ENCODE peak calls at places on chromosomes 2 and 18, in eight cellular contexts. One of them, this sample, is unnamed.
A peak's percentile ranks its signal among the peaks of the same experiment; 100 is the strongest.

GRCh38 chr2:111972955-111973565 is 74.7 kb downstream of the MERTK start:
- DNase-seq in lower lobe of right lung: no peak
- DNase-seq in A549: no peak
- DNase-seq in H7: no peak
- DNase-seq in NB4: no peak
- DNase-seq in breast epithelium: no peak
- DNase-seq in gastrocnemius medialis: peak; percentile 33
- DNase-seq in bronchial epithelial cell: peak; percentile 35
- DNase-seq in this sample: peak; percentile 25

GRCh38 chr2:71212336-71212735 is 14.6 kb downstream of the PAIP2B start:
- DNase-seq in A549: no peak
- DNase-seq in H7: no peak
- DNase-seq in gastrocnemius medialis: no peak
- DNase-seq in NB4: no peak
- DNase-seq in breast epithelium: no peak
- DNase-seq in bronchial epithelial cell: peak; percentile 55
- DNase-seq in lower lobe of right lung: no peak
- DNase-seq in this sample: no peak

GRCh38 chr2:119541476-119541875 is 2.8 kb upstream of the CFAP221 start:
- DNase-seq in lower lobe of right lung: no peak
- DNase-seq in A549: no peak
- DNase-seq in H7: no peak
- DNase-seq in bronchial epithelial cell: no peak
- DNase-seq in gastrocnemius medialis: no peak
- DNase-seq in breast epithelium: no peak
- DNase-seq in NB4: no peak
- DNase-seq in this sample: no peak

GRCh38 chr2:225400060-225400511 is 576 bp downstream of the NYAP2 start:
- DNase-seq in breast epithelium: no peak
- DNase-seq in bronchial epithelial cell: peak; percentile 29
- DNase-seq in A549: peak; percentile 38
- DNase-seq in NB4: peak; percentile 45
- DNase-seq in lower lobe of right lung: no peak
- DNase-seq in H7: peak; percentile 2
- DNase-seq in gastrocnemius medialis: no peak
- DNase-seq in this sample: peak; percentile 50

GRCh38 chr2:117661619-117662018 is 152.9 kb upstream of the DDX18 start:
- DNase-seq in H7: no peak
- DNase-seq in A549: no peak
- DNase-seq in breast epithelium: no peak
- DNase-seq in NB4: no peak
- DNase-seq in bronchial epithelial cell: no peak
- DNase-seq in gastrocnemius medialis: no peak
- DNase-seq in lower lobe of right lung: no peak
- DNase-seq in this sample: no peak

GRCh38 chr2:109318949-109319342 is 189.9 kb downstream of the SH3RF3 start:
- DNase-seq in lower lobe of right lung: no peak
- DNase-seq in breast epithelium: no peak
- DNase-seq in A549: no peak
- DNase-seq in bronchial epithelial cell: no peak
- DNase-seq in gastrocnemius medialis: no peak
- DNase-seq in H7: no peak
- DNase-seq in NB4: no peak
- DNase-seq in this sample: no peak

GRCh38 chr2:113724010-113724409 is 32.4 kb downstream of the SLC35F5 start:
- DNase-seq in NB4: no peak
- DNase-seq in A549: no peak
- DNase-seq in breast epithelium: no peak
- DNase-seq in bronchial epithelial cell: no peak
- DNase-seq in H7: no peak
- DNase-seq in gastrocnemius medialis: no peak
- DNase-seq in lower lobe of right lung: no peak
- DNase-seq in this sample: no peak

GRCh38 chr2:181273986-181274385 is 183.2 kb upstream of the ITGA4 start:
- DNase-seq in lower lobe of right lung: no peak
- DNase-seq in NB4: no peak
- DNase-seq in A549: no peak
- DNase-seq in breast epithelium: no peak
- DNase-seq in H7: no peak
- DNase-seq in bronchial epithelial cell: no peak
- DNase-seq in gastrocnemius medialis: no peak
- DNase-seq in this sample: no peak

GRCh38 chr2:176944998-176945397 is 267.6 kb upstream of the HNRNPA3 start:
- DNase-seq in NB4: no peak
- DNase-seq in lower lobe of right lung: no peak
- DNase-seq in A549: no peak
- DNase-seq in breast epithelium: no peak
- DNase-seq in gastrocnemius medialis: no peak
- DNase-seq in H7: no peak
- DNase-seq in bronchial epithelial cell: no peak
- DNase-seq in this sample: no peak

GRCh38 chr2:106095478-106096392 is 98.4 kb downstream of the UXS1 start:
- DNase-seq in H7: no peak
- DNase-seq in lower lobe of right lung: no peak
- DNase-seq in breast epithelium: no peak
- DNase-seq in NB4: no peak
- DNase-seq in A549: no peak
- DNase-seq in bronchial epithelial cell: no peak
- DNase-seq in gastrocnemius medialis: no peak
- DNase-seq in this sample: no peak

GRCh38 chr18:74242451-74243096 is 49.2 kb downstream of the CYB5A start:
- DNase-seq in NB4: peak; percentile 18
- DNase-seq in bronchial epithelial cell: no peak
- DNase-seq in gastrocnemius medialis: no peak
- DNase-seq in H7: no peak
- DNase-seq in A549: no peak
- DNase-seq in lower lobe of right lung: no peak
- DNase-seq in breast epithelium: no peak
- DNase-seq in this sample: no peak

GRCh38 chr18:58106674-58107058 is 62.6 kb downstream of the NEDD4L start:
- DNase-seq in H7: no peak
- DNase-seq in NB4: no peak
- DNase-seq in lower lobe of right lung: no peak
- DNase-seq in breast epithelium: no peak
- DNase-seq in gastrocnemius medialis: no peak
- DNase-seq in bronchial epithelial cell: no peak
- DNase-seq in A549: no peak
- DNase-seq in this sample: no peak

GRCh38 chr2:142175917-142176316 is 45.1 kb upstream of the LRP1B start:
- DNase-seq in A549: no peak
- DNase-seq in gastrocnemius medialis: no peak
- DNase-seq in lower lobe of right lung: no peak
- DNase-seq in H7: no peak
- DNase-seq in bronchial epithelial cell: no peak
- DNase-seq in NB4: no peak
- DNase-seq in breast epithelium: no peak
- DNase-seq in this sample: no peak

GRCh38 chr2:227703280-227703732 is 14.5 kb downstream of the SLC19A3 start:
- DNase-seq in breast epithelium: no peak
- DNase-seq in lower lobe of right lung: no peak
- DNase-seq in NB4: no peak
- DNase-seq in A549: peak; percentile 33
- DNase-seq in gastrocnemius medialis: no peak
- DNase-seq in H7: no peak
- DNase-seq in bronchial epithelial cell: peak; percentile 91
- DNase-seq in this sample: peak; percentile 47

GRCh38 chr2:99753505-99753904 is 263.7 kb upstream of the REV1 start:
- DNase-seq in lower lobe of right lung: no peak
- DNase-seq in H7: no peak
- DNase-seq in A549: no peak
- DNase-seq in gastrocnemius medialis: no peak
- DNase-seq in bronchial epithelial cell: no peak
- DNase-seq in breast epithelium: no peak
- DNase-seq in NB4: peak; percentile 23
- DNase-seq in this sample: no peak

GRCh38 chr2:54975175-54975574 is 75.1 kb downstream of the RTN4 start:
- DNase-seq in bronchial epithelial cell: no peak
- DNase-seq in NB4: no peak
- DNase-seq in gastrocnemius medialis: no peak
- DNase-seq in H7: no peak
- DNase-seq in lower lobe of right lung: no peak
- DNase-seq in A549: no peak
- DNase-seq in breast epithelium: no peak
- DNase-seq in this sample: no peak
- H3K4me3 ChIP-seq in bronchial epithelial cell: no peak overlapping the region
- H3K4me3 ChIP-seq in NB4: no peak overlapping the region
- H3K4me3 ChIP-seq in gastrocnemius medialis: no peak overlapping the region
- H3K4me3 ChIP-seq in H7: no peak overlapping the region
- H3K4me3 ChIP-seq in lower lobe of right lung: no peak overlapping the region
- H3K4me3 ChIP-seq in A549: no peak overlapping the region
- H3K4me3 ChIP-seq in breast epithelium: no peak overlapping the region
- H3K4me3 ChIP-seq in this sample: no peak overlapping the region

DNA sequence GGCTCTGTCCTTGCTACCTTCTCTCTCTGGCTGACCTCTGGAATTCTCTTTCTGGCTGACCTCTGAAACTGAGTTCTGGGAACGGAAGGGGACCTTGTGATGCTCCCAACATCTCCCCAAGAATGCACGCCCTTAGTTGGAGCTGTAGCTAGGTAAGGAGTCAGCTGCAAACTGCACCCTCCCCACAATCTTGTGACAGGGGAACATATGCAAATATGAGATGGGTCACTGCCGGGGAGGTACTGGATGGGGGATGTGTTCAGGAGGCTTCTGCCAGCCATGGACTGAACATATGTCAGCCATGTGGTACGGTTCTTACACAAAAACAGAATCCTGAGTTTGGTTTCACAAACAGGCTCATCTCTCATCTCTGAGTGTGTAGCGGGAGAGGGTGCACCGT is 34.2 kb downstream of the BCL2 start:
- DNase-seq in lower lobe of right lung: no peak
- DNase-seq in breast epithelium: no peak
- DNase-seq in gastrocnemius medialis: no peak
- DNase-seq in NB4: no peak
- DNase-seq in A549: no peak
- DNase-seq in bronchial epithelial cell: no peak
- DNase-seq in H7: no peak
- DNase-seq in this sample: no peak
- H3K4me3 ChIP-seq in lower lobe of right lung: no peak overlapping the region
- H3K4me3 ChIP-seq in breast epithelium: no peak overlapping the region
- H3K4me3 ChIP-seq in gastrocnemius medialis: no peak overlapping the region
- H3K4me3 ChIP-seq in NB4: no peak overlapping the region
- H3K4me3 ChIP-seq in A549: no peak overlapping the region
- H3K4me3 ChIP-seq in bronchial epithelial cell: no peak overlapping the region
- H3K4me3 ChIP-seq in H7: no peak overlapping the region
- H3K4me3 ChIP-seq in this sample: no peak overlapping the region

GRCh38 chr2:138779451-138780440 is at the start of gene NXPH2:
- DNase-seq in A549: peak; percentile 4
- DNase-seq in H7: peak; percentile 68
- DNase-seq in bronchial epithelial cell: no peak
- DNase-seq in gastrocnemius medialis: no peak
- DNase-seq in breast epithelium: no peak
- DNase-seq in NB4: no peak
- DNase-seq in lower lobe of right lung: no peak
- DNase-seq in this sample: peak; percentile 49
- H3K4me3 ChIP-seq in A549: peak within 1 kb of the TSS; percentile 43
- H3K4me3 ChIP-seq in H7: peak within 1 kb of the TSS; percentile 65
- H3K4me3 ChIP-seq in bronchial epithelial cell: peak within 1 kb of the TSS; percentile 5
- H3K4me3 ChIP-seq in gastrocnemius medialis: peak within 1 kb of the TSS; percentile 37
- H3K4me3 ChIP-seq in breast epithelium: peak within 1 kb of the TSS; percentile 73
- H3K4me3 ChIP-seq in NB4: no peak within 1 kb of the TSS
- H3K4me3 ChIP-seq in lower lobe of right lung: peak within 1 kb of the TSS; percentile 28
- H3K4me3 ChIP-seq in this sample: peak within 1 kb of the TSS; percentile 57

GRCh38 chr2:64489081-64489761 is 34.9 kb upstream of the AFTPH start:
- DNase-seq in breast epithelium: no peak
- DNase-seq in H7: no peak
- DNase-seq in A549: no peak
- DNase-seq in NB4: no peak
- DNase-seq in bronchial epithelial cell: no peak
- DNase-seq in gastrocnemius medialis: no peak
- DNase-seq in lower lobe of right lung: no peak
- DNase-seq in this sample: no peak

GRCh38 chr2:64487256-64488049 is 33.5 kb downstream of the LGALSL start:
- DNase-seq in lower lobe of right lung: no peak
- DNase-seq in bronchial epithelial cell: no peak
- DNase-seq in gastrocnemius medialis: no peak
- DNase-seq in A549: no peak
- DNase-seq in H7: no peak
- DNase-seq in NB4: no peak
- DNase-seq in breast epithelium: no peak
- DNase-seq in this sample: no peak

GRCh38 chr2:64485961-64486360 is 32.0 kb downstream of the LGALSL start:
- DNase-seq in NB4: no peak
- DNase-seq in A549: peak; percentile 12
- DNase-seq in breast epithelium: peak; percentile 29
- DNase-seq in bronchial epithelial cell: peak; percentile 77
- DNase-seq in gastrocnemius medialis: no peak
- DNase-seq in H7: no peak
- DNase-seq in lower lobe of right lung: no peak
- DNase-seq in this sample: peak; percentile 27

GRCh38 chr2:64485302-64485701 is 31.3 kb downstream of the LGALSL start:
- DNase-seq in lower lobe of right lung: no peak
- DNase-seq in gastrocnemius medialis: no peak
- DNase-seq in breast epithelium: no peak
- DNase-seq in NB4: no peak
- DNase-seq in bronchial epithelial cell: no peak
- DNase-seq in H7: no peak
- DNase-seq in A549: no peak
- DNase-seq in this sample: no peak

GRCh38 chr2:64488050-64488974 is 34.4 kb downstream of the LGALSL start:
- DNase-seq in lower lobe of right lung: peak; percentile 77
- DNase-seq in bronchial epithelial cell: peak; percentile 44
- DNase-seq in H7: peak; percentile 64
- DNase-seq in A549: peak; percentile 71
- DNase-seq in breast epithelium: peak; percentile 37
- DNase-seq in gastrocnemius medialis: peak; percentile 38
- DNase-seq in NB4: peak; percentile 77
- DNase-seq in this sample: no peak
- H3K4me3 ChIP-seq in lower lobe of right lung: no peak overlapping the region
- H3K4me3 ChIP-seq in bronchial epithelial cell: no peak overlapping the region
- H3K4me3 ChIP-seq in H7: no peak overlapping the region
- H3K4me3 ChIP-seq in A549: no peak overlapping the region
- H3K4me3 ChIP-seq in breast epithelium: no peak overlapping the region
- H3K4me3 ChIP-seq in gastrocnemius medialis: no peak overlapping the region
- H3K4me3 ChIP-seq in NB4: no peak overlapping the region
- H3K4me3 ChIP-seq in this sample: no peak overlapping the region

DNA sequence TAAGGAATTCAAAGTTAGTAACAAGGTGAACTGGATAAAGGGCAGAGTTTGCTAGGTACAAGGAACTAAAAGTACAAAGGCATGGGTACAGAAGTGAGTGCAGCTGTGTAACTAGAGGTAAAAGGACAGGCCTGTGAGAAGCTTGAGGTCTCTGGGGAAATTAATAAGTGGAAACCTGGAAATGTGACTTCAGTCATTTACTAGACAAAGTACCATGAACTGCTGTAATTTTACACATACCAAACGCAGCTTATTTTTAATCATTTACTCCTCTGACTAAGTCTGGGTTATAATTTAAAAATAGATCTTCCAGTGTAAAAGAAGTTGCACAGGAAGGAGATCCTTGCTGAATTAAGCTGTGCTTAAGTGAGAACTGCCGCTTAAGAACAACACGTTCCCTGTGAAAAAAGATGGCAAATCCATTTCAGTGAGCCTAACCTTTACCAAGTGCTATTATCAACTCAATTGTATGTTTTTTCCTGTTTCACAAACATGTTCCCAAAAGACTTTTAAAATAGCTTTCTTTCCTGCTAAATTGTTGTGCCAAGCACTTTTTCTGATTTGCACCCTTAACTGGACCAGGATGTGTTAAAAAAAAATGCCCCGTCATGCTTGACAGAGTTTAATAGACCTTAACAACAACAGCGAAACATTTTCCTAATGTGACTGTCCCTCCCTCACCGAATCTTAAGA is 44.3 kb downstream of the CALCRL start:
- DNase-seq in H7: no peak
- DNase-seq in NB4: no peak
- DNase-seq in bronchial epithelial cell: no peak
- DNase-seq in lower lobe of right lung: no peak
- DNase-seq in A549: peak; percentile 5
- DNase-seq in breast epithelium: no peak
- DNase-seq in gastrocnemius medialis: no peak
- DNase-seq in this sample: no peak
- H3K4me3 ChIP-seq in H7: no peak overlapping the region
- H3K4me3 ChIP-seq in NB4: no peak overlapping the region
- H3K4me3 ChIP-seq in bronchial epithelial cell: no peak overlapping the region
- H3K4me3 ChIP-seq in lower lobe of right lung: no peak overlapping the region
- H3K4me3 ChIP-seq in A549: no peak overlapping the region
- H3K4me3 ChIP-seq in breast epithelium: peak overlapping the region; percentile 25
- H3K4me3 ChIP-seq in gastrocnemius medialis: peak overlapping the region; percentile 25
- H3K4me3 ChIP-seq in this sample: no peak overlapping the region

This sample was measured in MG63.